ENCODE peak calls at places on chromosomes 16 and 17, in seven cellular contexts. N, P, G, S, B, Q and I are unnamed samples.

GRCh38 chr16:77531741-77532140 is 96.9 kb upstream of the ADAMTS18 start:
- DNase-seq in N (no peak), P (no peak), G (peak), S (no peak), B (peak), Q (no peak), I (no peak)

GRCh38 chr16:85354623-85355514 is 242.6 kb upstream of the CIBAR2 start:
- DNase-seq in N (no peak), P (no peak), G (peak), S (no peak), B (peak), Q (peak), I (no peak)

GRCh38 chr17:37182786-37183185 is 193.0 kb upstream of the C17orf78 start:
- DNase-seq in N (no peak), P (no peak), G (no peak), S (no peak), B (peak), Q (no peak), I (no peak)

GRCh38 chr17:42833771-42834422 is 700 bp downstream of the PSME3 start:
- DNase-seq in N (no peak), P (no peak), G (no peak), S (peak), B (peak), Q (no peak), I (no peak)

GRCh38 chr17:39800540-39800939 is 62.8 kb downstream of the GRB7 start:
- DNase-seq in N (no peak), P (no peak), G (no peak), S (peak), B (no peak), Q (no peak), I (no peak)

GRCh38 chr16:15811778-15812750 is 44.8 kb downstream of the MYH11 start:
- DNase-seq in N (no peak), P (peak), G (peak), S (no peak), B (peak), Q (peak), I (no peak)

GRCh38 chr17:18262641-18263040 is 2.2 kb downstream of the MIEF2 start:
- DNase-seq in N (peak), P (peak), G (no peak), S (no peak), B (no peak), Q (no peak), I (no peak)

GRCh38 chr16:72126429-72126765 is 32.8 kb downstream of the DHX38 start:
- DNase-seq in N (no peak), P (no peak), G (no peak), S (no peak), B (no peak), Q (no peak), I (no peak)

GRCh38 chr17:61520897-61521296 is 68.7 kb downstream of the TBX4 start:
- DNase-seq in N (no peak), P (no peak), G (no peak), S (no peak), B (no peak), Q (no peak), I (no peak)

GRCh38 chr17:76793775-76794174 is 55.9 kb downstream of the MFSD11 start:
- DNase-seq in N (no peak), P (no peak), G (no peak), S (no peak), B (peak), Q (no peak), I (no peak)

GRCh38 chr17:28317965-28318758 is 838 bp upstream of the TMEM97 start:
- DNase-seq in N (no peak), P (no peak), G (no peak), S (no peak), B (peak), Q (no peak), I (no peak)

GRCh38 chr17:28612936-28613872 is 781 bp downstream of the RSKR start:
- DNase-seq in N (no peak), P (peak), G (peak), S (peak), B (peak), Q (peak), I (no peak)

GRCh38 chr17:45381001-45381400 is 51.7 kb downstream of the ARHGAP27 start:
- DNase-seq in N (peak), P (no peak), G (no peak), S (no peak), B (no peak), Q (no peak), I (no peak)

GRCh38 chr16:2333231-2333630 is 7.3 kb downstream of the ABCA3 start:
- DNase-seq in N (no peak), P (no peak), G (no peak), S (no peak), B (no peak), Q (no peak), I (no peak)

GRCh38 chr17:8880466-8880865 is 13.0 kb upstream of the PIK3R6 start:
- DNase-seq in N (no peak), P (no peak), G (no peak), S (no peak), B (no peak), Q (no peak), I (no peak)

GRCh38 chr16:66381585-66382170 is 15.2 kb downstream of the CDH5 start:
- DNase-seq in N (no peak), P (no peak), G (no peak), S (no peak), B (no peak), Q (no peak), I (no peak)

GRCh38 chr16:85479972-85480726 is 133.0 kb upstream of the GSE1 start:
- DNase-seq in N (peak), P (peak), G (no peak), S (no peak), B (no peak), Q (no peak), I (no peak)

GRCh38 chr16:67547423-67548264 is 14.7 kb upstream of the CTCF start:
- DNase-seq in N (peak), P (no peak), G (no peak), S (peak), B (no peak), Q (no peak), I (no peak)

GRCh38 chr16:67662653-67663010 is 1.9 kb downstream of the PARD6A start:
- DNase-seq in N (no peak), P (no peak), G (no peak), S (no peak), B (no peak), Q (no peak), I (no peak)

GRCh38 chr17:82661717-82662683 is 13.8 kb upstream of the WDR45B start:
- DNase-seq in N (no peak), P (no peak), G (no peak), S (no peak), B (no peak), Q (no peak), I (no peak)

GRCh38 chr16:11342021-11342855 is 3.0 kb upstream of the RMI2 start:
- DNase-seq in N (no peak), P (no peak), G (no peak), S (no peak), B (no peak), Q (no peak), I (no peak)

GRCh38 chr17:61431594-61432311 is 20.5 kb upstream of the TBX4 start:
- DNase-seq in N (no peak), P (no peak), G (no peak), S (no peak), B (peak), Q (no peak), I (no peak)

GRCh38 chr16:67278773-67279295 is 498 bp upstream of the PLEKHG4 start:
- DNase-seq in N (peak), P (peak), G (no peak), S (peak), B (peak), Q (no peak), I (no peak)

GRCh38 chr17:3400008-3400407 is 1.8 kb upstream of the OR1E1 start:
- DNase-seq in N (no peak), P (peak), G (no peak), S (no peak), B (no peak), Q (no peak), I (no peak)

GRCh38 chr17:61057257-61057656 is 342.4 kb upstream of the TBX2 start:
- DNase-seq in N (no peak), P (no peak), G (no peak), S (no peak), B (no peak), Q (no peak), I (no peak)

GRCh38 chr17:68516732-68517131 is 4.5 kb downstream of the PRKAR1A start:
- DNase-seq in N (no peak), P (no peak), G (no peak), S (no peak), B (no peak), Q (no peak), I (no peak)

GRCh38 chr17:3984719-3985444 is 20.6 kb upstream of the ATP2A3 start:
- DNase-seq in N (no peak), P (no peak), G (no peak), S (no peak), B (no peak), Q (no peak), I (no peak)

GRCh38 chr17:12911241-12911640 is 106.6 kb downstream of the ELAC2 start:
- DNase-seq in N (no peak), P (no peak), G (no peak), S (no peak), B (peak), Q (no peak), I (no peak)

GRCh38 chr17:33686171-33686570 is 393.1 kb upstream of the ASIC2 start:
- DNase-seq in N (no peak), P (no peak), G (no peak), S (no peak), B (no peak), Q (no peak), I (no peak)

GRCh38 chr16:85483424-85483823 is 129.7 kb upstream of the GSE1 start:
- DNase-seq in N (no peak), P (no peak), G (no peak), S (no peak), B (no peak), Q (no peak), I (no peak)

GRCh38 chr17:64171041-64171440 is 41.1 kb upstream of the ERN1 start:
- DNase-seq in N (no peak), P (no peak), G (no peak), S (no peak), B (peak), Q (no peak), I (no peak)

GRCh38 chr17:61159415-61159814 is 240.2 kb upstream of the TBX2 start:
- DNase-seq in N (no peak), P (no peak), G (no peak), S (no peak), B (peak), Q (no peak), I (no peak)

GRCh38 chr16:23452221-23452571 is 793 bp downstream of the COG7 start:
- DNase-seq in N (no peak), P (no peak), G (no peak), S (no peak), B (no peak), Q (no peak), I (no peak)

GRCh38 chr17:72937687-72938086 is 154.8 kb downstream of the SLC39A11 start:
- DNase-seq in N (no peak), P (no peak), G (no peak), S (no peak), B (no peak), Q (no peak), I (no peak)